ENCODE peak calls at places on chromosomes 2 and 18, in five cellular contexts. Y, V, E, L and F are unnamed samples.

GRCh38 chr18:10010611-10011015 is 96.8 kb downstream of the VAPA start:
- DNase-seq in Y (peak), V (no peak), E (no peak), L (peak), F (no peak)

GRCh38 chr18:2104620-2105462 is 466.5 kb downstream of the METTL4 start:
- DNase-seq in Y (peak), V (no peak), E (no peak), L (peak), F (no peak)

GRCh38 chr18:37378616-37379015 is 187.0 kb downstream of the CELF4 start:
- DNase-seq in Y (no peak), V (no peak), E (no peak), L (no peak), F (no peak)

GRCh38 chr2:63589148-63589972 is 597 bp downstream of the MDH1 start:
- DNase-seq in Y (peak), V (no peak), E (peak), L (peak), F (no peak)

GRCh38 chr18:79380816-79381806 is 14.6 kb upstream of the NFATC1 start:
- DNase-seq in Y (peak), V (no peak), E (peak), L (peak), F (no peak)

GRCh38 chr2:12096425-12096824 is 350.0 kb downstream of the LPIN1 start:
- DNase-seq in Y (no peak), V (no peak), E (no peak), L (no peak), F (no peak)

GRCh38 chr18:12711446-12711845 is 8.6 kb downstream of the PSMG2 start:
- DNase-seq in Y (no peak), V (no peak), E (no peak), L (no peak), F (no peak)

GRCh38 chr18:35661483-35662146 is 80.1 kb downstream of the GALNT1 start:
- DNase-seq in Y (no peak), V (no peak), E (no peak), L (no peak), F (no peak)

GRCh38 chr18:25831226-25831828 is 259.1 kb downstream of the SS18 start:
- DNase-seq in Y (peak), V (no peak), E (no peak), L (peak), F (no peak)

GRCh38 chr2:70523996-70524965 is 29.3 kb downstream of the TGFA start:
- DNase-seq in Y (peak), V (no peak), E (peak), L (peak), F (no peak)

GRCh38 chr2:180790891-180791290 is 189.5 kb upstream of the UBE2E3 start:
- DNase-seq in Y (peak), V (no peak), E (no peak), L (peak), F (no peak)

GRCh38 chr2:189685540-189686229 is 11.2 kb downstream of the ANKAR start:
- DNase-seq in Y (peak), V (no peak), E (no peak), L (peak), F (no peak)

GRCh38 chr18:72762505-72763122 is 105.2 kb downstream of the NETO1 start:
- DNase-seq in Y (peak), V (peak), E (no peak), L (peak), F (peak)

GRCh38 chr2:170362895-170363582 is 185.1 kb downstream of the MYO3B start:
- DNase-seq in Y (peak), V (no peak), E (no peak), L (no peak), F (peak)

GRCh38 chr18:63963610-63964256 is 6.1 kb upstream of the SERPINB8 start:
- DNase-seq in Y (peak), V (no peak), E (peak), L (peak), F (no peak)

GRCh38 chr2:237431372-237431771 is 17.4 kb upstream of the COL6A3 start:
- DNase-seq in Y (peak), V (no peak), E (no peak), L (peak), F (no peak)

GRCh38 chr2:166792808-166793207 is 95.5 kb upstream of the XIRP2 start:
- DNase-seq in Y (no peak), V (no peak), E (no peak), L (no peak), F (no peak)

GRCh38 chr2:140600116-140600515 is 1530.7 kb downstream of the LRP1B start:
- DNase-seq in Y (peak), V (no peak), E (no peak), L (no peak), F (no peak)

GRCh38 chr2:216920150-216920846 is 60.4 kb upstream of the TNP1 start:
- DNase-seq in Y (no peak), V (no peak), E (no peak), L (no peak), F (no peak)

GRCh38 chr2:53987336-53987921 is 16.6 kb upstream of the PSME4 start:
- DNase-seq in Y (peak), V (peak), E (no peak), L (peak), F (peak)

GRCh38 chr2:88159955-88160415 is 10.2 kb upstream of the THNSL2 start:
- DNase-seq in Y (peak), V (peak), E (peak), L (peak), F (peak)

GRCh38 chr2:135299165-135299564 is 231.9 kb downstream of the ZRANB3 start:
- DNase-seq in Y (no peak), V (no peak), E (no peak), L (peak), F (no peak)

GRCh38 chr2:161416294-161416632 is at the start of gene TBR1:
- DNase-seq in Y (peak), V (no peak), E (no peak), L (no peak), F (no peak)